ENCODE peak calls at places on chromosome 1, in seven cellular contexts. K is PC-3, I is trophoblast cell, C is astrocyte, P is H9, G is fibroblast of lung, O is GM23248. X is an unnamed sample.

GRCh38 chr1:38919075-38919474 is 22.6 kb downstream of the RHBDL2 start:
- DNase-seq in I (no peak), P (no peak), C (no peak), K (no peak), G (no peak), O (no peak), X (no peak)

GRCh38 chr1:21313146-21313885 is 23.1 kb upstream of the ECE1 start:
- DNase-seq in O (peak; percentile 87), G (peak; percentile 72), C (peak; percentile 61), I (no peak), K (no peak), P (no peak), X (no peak)

GRCh38 chr1:27575861-27576331 is 28.0 kb downstream of the AHDC1 start:
- DNase-seq in O (peak; percentile 63), P (peak; percentile 85), K (peak; percentile 51), C (no peak), I (peak; percentile 79), G (peak; percentile 55), X (peak; percentile 54)

GRCh38 chr1:117237701-117238413 is 27.1 kb upstream of the VTCN1 start:
- DNase-seq in G (peak; percentile 70), O (peak; percentile 61), C (peak; percentile 55), I (no peak), K (peak; percentile 15), P (no peak), X (peak; percentile 40)

GRCh38 chr1:232538224-232538942 is 91.5 kb downstream of the SIPA1L2 start:
- DNase-seq in G (peak; percentile 80), P (peak; percentile 74), K (peak; percentile 91), I (peak; percentile 57), O (peak; percentile 70), C (peak; percentile 75), X (peak; percentile 42)

GRCh38 chr1:7579016-7579415 is 192.1 kb upstream of the VAMP3 start:
- DNase-seq in P (no peak), C (no peak), O (no peak), K (no peak), G (no peak), I (no peak), X (no peak)

GRCh38 chr1:72623299-72623708 is 341.0 kb upstream of the NEGR1 start:
- DNase-seq in O (peak; percentile 61), C (peak; percentile 34), K (peak; percentile 78), P (peak; percentile 38), G (peak; percentile 46), I (no peak), X (peak; percentile 35)

GRCh38 chr1:206461602-206462455 is 8.4 kb upstream of the IKBKE start:
- DNase-seq in C (no peak), K (peak; percentile 97), I (peak; percentile 74), P (peak; percentile 61), G (peak; percentile 43), O (peak; percentile 77), X (peak; percentile 63)

GRCh38 chr1:7450772-7451171 is 320.3 kb upstream of the VAMP3 start:
- DNase-seq in P (no peak), O (no peak), C (no peak), K (no peak), I (no peak), G (no peak), X (no peak)

GRCh38 chr1:16175610-16176553 is 20.0 kb upstream of the EPHA2 start:
- DNase-seq in C (peak; percentile 84), K (peak; percentile 90), I (no peak), P (no peak), G (peak; percentile 92), O (peak; percentile 98), X (peak; percentile 77)

GRCh38 chr1:181076852-181077251 is 11.6 kb upstream of the IER5 start:
- DNase-seq in G (no peak), C (no peak), O (no peak), I (no peak), P (no peak), K (no peak), X (no peak)
- H3K27ac ChIP-seq in G (no peak overlapping the region), C (no peak overlapping the region), O (no peak overlapping the region), I (no peak overlapping the region), P (no peak overlapping the region), K (no peak overlapping the region), X (no peak overlapping the region)

GRCh38 chr1:238648756-238649155 is 737.6 kb upstream of the CHRM3 start:
- DNase-seq in K (no peak), C (peak; percentile 90), P (no peak), I (no peak), O (peak; percentile 8), G (peak; percentile 89), X (no peak)
- H2AFZ ChIP-seq in K (no peak overlapping the region), C (peak overlapping the region; percentile 54), P (no peak overlapping the region), I (no peak overlapping the region), O (peak overlapping the region; percentile 28), G (no peak overlapping the region), X (no peak overlapping the region)

GRCh38 chr1:30672661-30673060 is 50.7 kb downstream of the MATN1 start:
- DNase-seq in O (peak; percentile 73), G (no peak), P (no peak), K (no peak), C (no peak), I (no peak), X (no peak)
- H3K27ac ChIP-seq in O (peak overlapping the region; percentile 67), G (no peak overlapping the region), P (no peak overlapping the region), K (no peak overlapping the region), C (no peak overlapping the region), I (no peak overlapping the region), X (no peak overlapping the region)

DNA sequence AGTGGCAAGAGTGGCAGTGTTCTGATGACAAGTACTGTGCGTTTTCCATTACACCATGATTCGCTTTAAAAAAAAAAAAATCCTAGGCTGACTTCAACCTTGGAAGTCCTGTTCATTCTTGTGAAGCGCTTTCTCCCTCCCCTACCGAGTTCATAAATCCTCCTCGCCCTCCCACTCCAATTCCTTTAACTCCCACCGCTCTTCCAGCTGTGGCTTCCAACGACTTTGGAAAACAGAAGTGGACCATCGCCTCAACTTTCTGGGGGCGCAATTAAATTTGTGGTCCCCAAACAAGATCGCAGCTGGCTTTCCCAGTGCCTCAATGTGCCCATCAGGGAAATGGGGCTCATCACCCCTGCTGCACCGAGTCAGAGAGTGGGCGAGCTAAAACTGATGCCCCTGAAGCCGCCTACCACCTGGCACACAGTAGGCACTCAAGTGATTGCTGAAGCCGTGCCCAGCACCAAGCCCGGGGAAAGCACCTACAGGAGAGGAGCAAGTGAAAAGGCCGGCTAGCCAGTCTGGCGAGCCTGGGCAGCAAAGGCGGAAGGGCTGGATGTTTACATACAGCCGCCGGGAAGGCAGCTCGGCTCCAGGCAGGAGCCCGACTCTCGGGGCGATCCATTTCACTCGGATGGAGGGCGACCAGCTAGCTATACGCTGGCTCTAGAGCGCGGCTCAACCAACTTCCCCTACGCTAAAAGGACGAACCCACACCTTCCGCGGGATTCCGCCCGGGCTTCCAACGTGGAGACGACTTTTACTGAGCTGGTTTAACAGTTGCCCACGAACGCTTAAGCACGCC is 1.3 kb downstream of the PLPP3 start:
- DNase-seq in G (peak; percentile 71), P (peak; percentile 51), I (peak; percentile 31), C (peak; percentile 56), O (peak; percentile 79), K (peak; percentile 66), X (peak; percentile 66)
- H2AFZ ChIP-seq in G (no peak overlapping the region), P (no peak overlapping the region), I (peak overlapping the region; percentile 82), C (peak overlapping the region; percentile 88), O (peak overlapping the region; percentile 84), K (peak overlapping the region; percentile 94), X (peak overlapping the region; percentile 94)

GRCh38 chr1:37484325-37485051 is 10.1 kb downstream of the ZC3H12A start:
- DNase-seq in I (peak; percentile 22), C (no peak), G (no peak), K (peak; percentile 53), P (no peak), O (no peak), X (no peak)

GRCh38 chr1:37482796-37483744 is 8.7 kb downstream of the ZC3H12A start:
- DNase-seq in K (no peak), C (no peak), G (no peak), O (no peak), P (no peak), I (no peak), X (no peak)

GRCh38 chr1:37482004-37482785 is 7.8 kb downstream of the ZC3H12A start:
- DNase-seq in P (no peak), O (no peak), G (no peak), K (no peak), C (no peak), I (no peak), X (no peak)

GRCh38 chr1:37485902-37486679 is 11.7 kb downstream of the ZC3H12A start:
- DNase-seq in I (no peak), C (no peak), P (no peak), K (no peak), G (no peak), O (peak; percentile 73), X (no peak)

DNA sequence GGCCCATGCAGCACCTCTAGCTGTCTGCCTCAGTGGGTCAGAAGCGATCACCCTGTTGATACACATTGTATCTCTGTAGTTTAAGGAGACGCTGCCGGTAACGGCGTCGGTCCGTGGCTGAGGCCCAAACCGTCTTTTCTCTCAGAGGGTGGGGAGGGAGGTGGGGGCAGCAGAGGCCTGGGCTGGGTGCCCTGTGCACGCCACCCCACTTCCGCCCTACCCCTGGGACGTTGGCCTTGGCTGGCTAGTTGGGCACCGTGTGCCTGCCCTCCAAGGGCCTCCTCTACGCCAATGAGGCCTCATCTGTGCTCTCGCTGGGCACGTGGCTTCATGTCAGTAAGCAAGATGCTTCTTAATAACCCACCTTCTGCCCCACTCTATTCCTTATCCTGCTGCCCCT is 9.4 kb downstream of the ZC3H12A start:
- DNase-seq in K (no peak), I (no peak), O (no peak), C (no peak), P (no peak), G (no peak), X (no peak)
- H3K27ac ChIP-seq in K (no peak overlapping the region), I (peak overlapping the region; percentile 18), O (no peak overlapping the region), C (no peak overlapping the region), P (no peak overlapping the region), G (no peak overlapping the region), X (no peak overlapping the region)

DNA sequence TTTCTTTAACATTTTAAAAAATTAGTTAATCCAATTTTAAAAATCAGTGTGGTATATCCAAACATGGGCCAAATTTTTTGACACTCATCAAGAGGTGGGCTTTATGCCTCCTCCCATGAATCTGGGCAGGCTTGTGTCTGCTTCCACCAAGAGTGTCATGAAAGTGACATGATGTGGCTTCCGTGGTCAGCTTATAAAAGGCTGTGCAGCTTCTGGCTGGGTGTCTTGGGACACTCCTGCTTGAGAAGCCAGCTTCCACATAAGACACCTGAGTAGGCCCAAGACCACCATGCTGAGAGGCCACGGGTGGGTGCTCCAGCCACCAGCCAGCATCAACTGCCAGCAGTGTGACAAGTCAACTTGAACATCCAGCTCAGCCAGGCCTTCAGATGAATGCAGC is 74.3 kb upstream of the RUNX3 start:
- DNase-seq in K (no peak), I (no peak), P (no peak), G (no peak), C (no peak), O (no peak), X (no peak)
- H2AFZ ChIP-seq in K (no peak overlapping the region), I (no peak overlapping the region), P (no peak overlapping the region), G (no peak overlapping the region), C (no peak overlapping the region), O (no peak overlapping the region), X (no peak overlapping the region)

X was measured in mammary epithelial cell.